ENCODE peak calls at places on chromosomes 2 and 18, in ten cellular contexts. V is mucosa of gallbladder; L is T follicular helper cell; M is AG10803; K is stimulated activated CD4-positive, alpha-beta T cell treated with anti-CD3 and anti-CD28 coated beads, Interleukin-2, amount 100 ng/mL, for 4 hours; W is AG09309; D is CD8-positive, alpha-beta T cell; N is foreskin fibroblast; Q is RPMI7951; T is astrocyte. G is an unnamed sample.

GRCh38 chr2:213932-214693 is 49.7 kb downstream of the SH3YL1 start:
- DNase-seq in V (no peak), L (no peak), M (no peak), K (no peak), W (no peak), D (no peak), N (peak), Q (no peak), T (no peak), G (no peak)

GRCh38 chr2:95300391-95300938 is 3.3 kb downstream of the KCNIP3 start:
- DNase-seq in V (peak), L (no peak), M (no peak), K (no peak), W (no peak), D (no peak), N (no peak), Q (no peak), T (no peak), G (no peak)

GRCh38 chr2:208627110-208627884 is 220.7 kb downstream of the PTH2R start:
- DNase-seq in V (no peak), L (no peak), M (no peak), K (no peak), W (no peak), D (no peak), N (no peak), Q (no peak), T (no peak), G (no peak)

GRCh38 chr2:44107086-44107740 is 61.5 kb upstream of the PPM1B start:
- DNase-seq in V (no peak), L (no peak), M (no peak), K (no peak), W (no peak), D (no peak), N (no peak), Q (no peak), T (no peak), G (no peak)

GRCh38 chr2:218285604-218286003 is 6.7 kb downstream of the TMBIM1 start:
- DNase-seq in V (no peak), L (no peak), M (peak), K (no peak), W (peak), D (no peak), N (peak), Q (peak), T (peak), G (no peak)

GRCh38 chr2:120893874-120894584 is 158.4 kb downstream of the GLI2 start:
- DNase-seq in V (no peak), L (no peak), M (no peak), K (no peak), W (no peak), D (no peak), N (no peak), Q (no peak), T (no peak), G (no peak)

GRCh38 chr2:186561467-186562208 is 28.2 kb upstream of the ITGAV start:
- DNase-seq in V (no peak), L (no peak), M (no peak), K (no peak), W (no peak), D (no peak), N (no peak), Q (no peak), T (no peak), G (no peak)

GRCh38 chr2:136764397-136765255 is 719 bp upstream of the THSD7B start:
- DNase-seq in V (peak), L (no peak), M (no peak), K (no peak), W (no peak), D (no peak), N (no peak), Q (no peak), T (no peak), G (no peak)

GRCh38 chr18:43314931-43315330 is 37.6 kb upstream of the SYT4 start:
- DNase-seq in V (no peak), L (no peak), M (no peak), K (no peak), W (no peak), D (no peak), N (no peak), Q (no peak), T (peak), G (no peak)

G was measured in HL-60.